ENCODE peak calls at places on chromosomes 16 and 17, in five cellular contexts. X is HL-60, L is body of pancreas, I is upper lobe of right lung, P is GM20000. U is an unnamed sample.

GRCh38 chr16:30090607-30091332 is 954 bp downstream of the TBX6 start:
- DNase-seq in X (no peak), P (no peak), L (no peak), I (no peak), U (no peak)

GRCh38 chr17:31424944-31425582 is 33.6 kb downstream of the RAB11FIP4 start:
- DNase-seq in P (no peak), X (no peak), I (no peak), L (peak; percentile 18), U (no peak)

GRCh38 chr17:79979841-79980215 is 55.8 kb downstream of the TBC1D16 start:
- DNase-seq in X (no peak), P (no peak), L (peak; percentile 6), I (peak; percentile 32), U (no peak)

GRCh38 chr17:60817187-60817586 is 139.5 kb downstream of the BCAS3 start:
- DNase-seq in I (no peak), X (no peak), L (no peak), P (no peak), U (no peak)

GRCh38 chr16:84321932-84322331 is 27.3 kb downstream of the WFDC1 start:
- DNase-seq in L (no peak), P (no peak), I (no peak), X (no peak), U (no peak)

GRCh38 chr16:84763629-84764028 is 56.2 kb upstream of the CRISPLD2 start:
- DNase-seq in L (no peak), X (no peak), I (no peak), P (no peak), U (no peak)

GRCh38 chr17:60089097-60089844 is 10.6 kb upstream of the HEATR6 start:
- DNase-seq in X (no peak), L (no peak), I (no peak), P (peak; percentile 68), U (peak; percentile 43)

GRCh38 chr16:56833243-56833970 is 31.6 kb upstream of the SLC12A3 start:
- DNase-seq in L (no peak), P (no peak), I (no peak), X (no peak), U (no peak)

GRCh38 chr17:65041518-65041917 is 15.0 kb downstream of the GNA13 start:
- DNase-seq in X (no peak), L (no peak), I (no peak), P (no peak), U (no peak)

GRCh38 chr16:51156836-51157235 is 5.8 kb upstream of the SALL1 start:
- DNase-seq in I (no peak), X (no peak), L (no peak), P (no peak), U (no peak)

GRCh38 chr16:1810106-1810505 is 16.5 kb downstream of the HAGH start:
- DNase-seq in I (no peak), P (no peak), X (no peak), L (no peak), U (no peak)

GRCh38 chr17:41613277-41614082 is 913 bp upstream of the KRT16 start:
- DNase-seq in P (no peak), L (no peak), X (no peak), I (peak; percentile 29), U (no peak)

GRCh38 chr17:82551779-82552457 is 32.4 kb downstream of the FOXK2 start:
- DNase-seq in I (peak; percentile 89), X (peak; percentile 54), L (peak; percentile 77), P (peak; percentile 88), U (peak; percentile 93)

GRCh38 chr17:82548681-82549303 is 29.3 kb downstream of the FOXK2 start:
- DNase-seq in L (no peak), X (no peak), P (no peak), I (no peak), U (no peak)

GRCh38 chr17:82553210-82553930 is 33.8 kb downstream of the FOXK2 start:
- DNase-seq in P (no peak), I (no peak), L (peak; percentile 45), X (no peak), U (no peak)

GRCh38 chr17:82547981-82548380 is 28.4 kb downstream of the FOXK2 start:
- DNase-seq in X (no peak), L (no peak), P (no peak), I (no peak), U (no peak)

DNA sequence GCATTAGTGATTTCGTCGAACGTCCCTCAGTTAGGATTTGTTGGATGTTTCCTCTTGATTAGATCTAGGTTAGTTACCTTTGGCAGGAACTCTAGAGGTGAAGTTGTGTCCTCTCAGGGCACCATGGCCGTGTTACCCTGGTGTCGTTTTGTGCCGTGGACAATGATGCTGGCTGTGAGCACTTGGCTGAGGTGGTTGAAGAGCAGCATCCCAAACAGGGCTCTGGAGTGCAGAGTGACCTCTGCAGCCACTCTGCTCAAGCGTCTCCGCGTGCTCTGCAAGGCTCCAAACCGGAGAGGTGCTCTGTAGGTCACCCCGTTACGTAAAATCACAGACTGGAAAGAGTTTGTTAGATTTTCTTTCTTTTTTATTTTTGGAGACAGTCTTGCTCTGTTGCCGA is 33.0 kb downstream of the FOXK2 start:
- DNase-seq in P (no peak), L (no peak), I (no peak), X (no peak), U (no peak)
- TF ChIP-seq CTCF in P (no peak), L (no peak), I (no peak), X (no peak), U (no peak)

GRCh38 chr17:75414488-75414887 is 9.0 kb upstream of the GRB2 start:
- DNase-seq in L (no peak), P (no peak), I (no peak), X (no peak), U (no peak)
- TF ChIP-seq CTCF in L (no peak), P (no peak), I (no peak), X (no peak), U (no peak)

DNA sequence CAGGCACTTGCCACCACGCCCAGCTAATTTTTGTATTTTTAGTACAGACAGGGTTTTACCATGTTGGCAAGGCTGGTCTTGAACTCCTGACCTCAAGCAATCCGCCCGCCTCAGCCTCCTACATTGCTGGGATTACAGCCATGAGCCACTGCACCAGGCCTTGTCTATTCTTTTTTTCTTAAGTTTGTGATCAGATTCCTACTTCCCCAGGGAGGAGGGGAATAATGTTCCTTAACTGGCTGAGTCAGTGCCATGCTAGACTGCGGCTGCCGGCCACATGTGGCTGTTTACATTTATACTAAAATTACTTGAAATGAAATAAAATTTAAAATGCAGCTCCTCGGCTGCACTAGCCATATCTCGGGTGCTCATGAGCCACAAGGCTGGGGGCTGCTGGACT is 27.8 kb upstream of the USP36 start:
- DNase-seq in I (no peak), X (no peak), L (no peak), P (no peak), U (no peak)
- TF ChIP-seq CTCF in I (no peak), X (no peak), L (no peak), P (no peak), U (no peak)

DNA sequence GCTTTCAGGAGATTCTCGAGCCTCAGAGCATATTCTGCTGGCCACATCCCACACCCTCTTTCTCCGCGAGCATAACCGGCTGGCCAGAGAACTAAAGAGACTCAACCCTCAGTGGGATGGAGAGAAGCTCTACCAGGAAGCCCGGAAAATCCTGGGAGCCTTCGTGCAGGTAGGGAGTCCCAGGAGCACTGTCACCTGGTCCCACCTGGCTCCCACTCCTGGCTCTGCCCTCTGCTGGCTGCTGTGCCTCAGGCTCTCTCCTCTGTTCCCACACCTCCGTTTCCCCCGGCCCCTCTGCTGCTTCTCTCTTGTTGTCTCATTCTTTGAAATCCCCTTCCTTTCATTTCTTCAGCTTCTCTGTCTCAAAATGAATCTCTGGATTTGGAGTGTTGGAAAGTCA is 16.4 kb downstream of the LPO start:
- DNase-seq in L (no peak), I (no peak), X (no peak), P (no peak), U (no peak)
- TF ChIP-seq CTCF in L (peak; percentile 12), I (peak; percentile 6), X (no peak), P (peak; percentile 7), U (no peak)

DNA sequence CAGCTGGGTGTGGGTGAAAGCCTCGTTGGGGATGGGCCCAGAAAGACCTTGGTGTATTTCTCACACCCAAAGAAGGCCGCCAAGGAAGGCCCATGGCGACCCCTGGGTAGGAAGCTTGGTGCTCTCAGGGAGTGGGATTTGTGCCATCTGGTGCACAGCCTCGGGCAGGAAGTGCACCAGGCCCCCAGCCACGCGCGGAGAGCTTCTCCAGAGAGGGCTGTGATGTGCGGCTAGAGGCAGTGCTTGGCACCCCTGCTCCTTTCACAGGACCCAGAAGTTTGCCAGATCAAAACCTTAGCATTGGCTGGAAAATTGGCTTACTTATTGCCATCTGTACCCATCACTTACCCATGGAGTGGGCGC is 144.0 kb downstream of the CLEC16A start:
- DNase-seq in X (no peak), L (no peak), I (no peak), P (no peak), U (no peak)
- TF ChIP-seq CTCF in X (no peak), L (no peak), I (no peak), P (no peak), U (no peak)

GRCh38 chr17:48037036-48037881 is at the start of gene COPZ2:
- DNase-seq in I (peak; percentile 87), P (peak; percentile 74), X (no peak), L (peak; percentile 62), U (peak; percentile 63)
- TF ChIP-seq CTCF in I (peak; percentile 66), P (peak; percentile 69), X (peak; percentile 60), L (peak; percentile 45), U (peak; percentile 66)

GRCh38 chr17:69525920-69526841 is 111.7 kb downstream of the MAP2K6 start:
- DNase-seq in X (peak; percentile 21), I (no peak), P (peak; percentile 32), L (peak; percentile 53), U (peak; percentile 45)

GRCh38 chr17:69523252-69523861 is 108.9 kb downstream of the MAP2K6 start:
- DNase-seq in L (peak; percentile 35), P (peak; percentile 41), X (no peak), I (no peak), U (peak; percentile 41)

GRCh38 chr17:69518951-69519350 is 104.5 kb downstream of the MAP2K6 start:
- DNase-seq in L (no peak), P (no peak), I (no peak), X (no peak), U (no peak)

GRCh38 chr17:69528035-69528434 is 113.5 kb downstream of the MAP2K6 start:
- DNase-seq in P (no peak), X (no peak), L (no peak), I (no peak), U (no peak)

DNA sequence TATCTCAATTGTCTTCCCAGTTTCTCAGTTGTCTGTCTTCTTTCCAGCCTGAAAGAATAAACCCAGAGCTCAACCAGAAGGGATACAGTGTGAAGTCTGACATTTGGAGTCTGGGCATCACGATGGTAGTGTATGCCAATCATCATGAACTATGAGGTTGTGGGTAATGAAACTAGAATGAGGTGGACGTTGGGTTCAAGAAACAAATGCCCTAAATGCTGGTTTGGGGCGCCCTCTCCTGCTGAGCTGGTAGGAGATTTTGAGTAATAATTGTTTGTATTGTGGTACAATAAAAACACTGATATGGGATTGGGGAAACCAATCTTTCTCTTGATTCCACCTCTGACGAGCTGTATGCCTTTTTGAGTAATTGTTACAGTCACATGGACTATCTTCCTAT is 110.4 kb downstream of the MAP2K6 start:
- DNase-seq in P (no peak), L (no peak), I (no peak), X (no peak), U (no peak)
- TF ChIP-seq CTCF in P (no peak), L (no peak), I (no peak), X (no peak), U (no peak)

GRCh38 chr17:27559506-27559931 is 71.5 kb upstream of the LGALS9 start:
- DNase-seq in I (no peak), L (no peak), P (no peak), X (no peak), U (no peak)
- TF ChIP-seq CTCF in I (peak; percentile 30), L (no peak), P (no peak), X (no peak), U (no peak)

GRCh38 chr16:88108762-88109161 is 157.5 kb downstream of the BANP start:
- DNase-seq in I (no peak), X (no peak), P (no peak), L (no peak), U (no peak)
- TF ChIP-seq CTCF in I (no peak), X (no peak), P (no peak), L (no peak), U (no peak)